ENCODE peak calls at places on chromosomes 12 and 14, in five cellular contexts. K is IMR-90; M is right lobe of liver; J is mucosa of descending colon; X is stimulated activated CD8-positive, alpha-beta memory T cell treated with anti-CD3 and anti-CD28 coated beads, Interleukin-2, amount 100 ng/mL, for 48 hours. R is an unnamed sample.

GRCh38 chr12:48350249-48351021 is at the start of gene ZNF641:
- DNase-seq in K (peak; percentile 48), M (peak; percentile 92), J (peak; percentile 84), X (peak; percentile 59), R (peak; percentile 11)

GRCh38 chr12:3380200-3381020 is 110.6 kb upstream of the PRMT8 start:
- DNase-seq in K (no peak), M (no peak), J (no peak), X (no peak), R (no peak)

GRCh38 chr14:23579739-23580138 is 1.1 kb upstream of the JPH4 start:
- DNase-seq in K (no peak), M (no peak), J (no peak), X (no peak), R (no peak)

GRCh38 chr14:33836203-33836894 is 114.5 kb downstream of the EGLN3 start:
- DNase-seq in K (no peak), M (no peak), J (no peak), X (no peak), R (no peak)

GRCh38 chr14:74514471-74514932 is 20.9 kb downstream of the ISCA2 start:
- DNase-seq in K (peak; percentile 52), M (peak; percentile 52), J (peak; percentile 34), X (no peak), R (no peak)

GRCh38 chr12:132376464-132376830 is 47.1 kb upstream of the GALNT9 start:
- DNase-seq in K (no peak), M (no peak), J (no peak), X (no peak), R (no peak)

GRCh38 chr14:70096866-70097265 is 91.9 kb downstream of the SLC8A3 start:
- DNase-seq in K (peak; percentile 14), M (no peak), J (no peak), X (no peak), R (no peak)

GRCh38 chr12:108442910-108443309 is 72.2 kb upstream of the FICD start:
- DNase-seq in K (no peak), M (no peak), J (no peak), X (no peak), R (no peak)

GRCh38 chr12:70393787-70394519 is 27.9 kb downstream of the KCNMB4 start:
- DNase-seq in K (peak; percentile 11), M (no peak), J (no peak), X (no peak), R (peak; percentile 52)

GRCh38 chr12:23049180-23049579 is 424.2 kb downstream of the ETNK1 start:
- DNase-seq in K (peak; percentile 27), M (no peak), J (no peak), X (no peak), R (no peak)

GRCh38 chr12:75820848-75821578 is 210.6 kb downstream of the PHLDA1 start:
- DNase-seq in K (peak; percentile 97), M (no peak), J (peak; percentile 41), X (no peak), R (no peak)

GRCh38 chr12:89679631-89680030 is 29.0 kb downstream of the ATP2B1 start:
- DNase-seq in K (no peak), M (no peak), J (no peak), X (no peak), R (no peak)

R was measured in BJ.